ENCODE peak calls at places on chromosome 21, in ten cellular contexts. V is GM12865, A is spleen, Q is choroid plexus epithelial cell, B is left ventricle myocardium inferior, F is right atrium auricular region, N is upper lobe of right lung, M is foreskin fibroblast, C is IMR-90, R is heart right ventricle. O is an unnamed sample.

GRCh38 chr21:44495641-44496040 is 40.3 kb downstream of the LRRC3 start:
- DNase-seq in M (no peak), Q (no peak), C (no peak), V (no peak), R (no peak), B (no peak), A (no peak), F (no peak), N (no peak), O (no peak)

GRCh38 chr21:38308010-38308784 is 51.4 kb downstream of the KCNJ15 start:
- DNase-seq in C (peak; percentile 12), B (no peak), R (no peak), V (no peak), M (no peak), F (peak; percentile 70), A (no peak), N (no peak), Q (peak; percentile 66), O (no peak)

GRCh38 chr21:35521852-35522505 is 472.9 kb upstream of the RUNX1 start:
- DNase-seq in Q (no peak), F (no peak), R (no peak), C (no peak), A (no peak), M (no peak), N (no peak), B (no peak), V (no peak), O (no peak)

GRCh38 chr21:25929859-25930520 is 195.2 kb downstream of the GABPA start:
- DNase-seq in N (no peak), M (peak; percentile 66), V (no peak), B (no peak), F (no peak), C (peak; percentile 76), A (no peak), R (no peak), Q (peak; percentile 75), O (no peak)

GRCh38 chr21:21714396-21714795 is 716.2 kb downstream of the NCAM2 start:
- DNase-seq in M (peak; percentile 87), B (no peak), A (no peak), C (peak; percentile 82), F (no peak), Q (peak; percentile 84), V (no peak), N (no peak), R (no peak), O (peak; percentile 53)

GRCh38 chr21:25639922-25640670 is 1.0 kb downstream of the JAM2 start:
- DNase-seq in F (no peak), Q (no peak), A (peak; percentile 78), C (no peak), M (peak; percentile 39), R (peak; percentile 34), V (peak; percentile 16), B (peak; percentile 38), N (no peak), O (no peak)

GRCh38 chr21:36207577-36208320 is 51.1 kb downstream of the DOP1B start:
- DNase-seq in Q (peak; percentile 51), F (no peak), A (no peak), C (peak; percentile 81), N (no peak), R (no peak), V (peak; percentile 13), M (peak; percentile 73), B (no peak), O (no peak)

GRCh38 chr21:31098576-31099005 is 60.3 kb upstream of the KRTAP19-8 start:
- DNase-seq in B (peak; percentile 69), A (peak; percentile 87), M (peak; percentile 79), N (peak; percentile 78), R (peak; percentile 66), F (peak; percentile 79), C (peak; percentile 48), V (peak; percentile 73), Q (peak; percentile 72), O (no peak)

GRCh38 chr21:40548134-40548533 is 298.8 kb downstream of the DSCAM start:
- DNase-seq in V (no peak), A (no peak), C (no peak), F (no peak), R (no peak), M (no peak), Q (no peak), N (no peak), B (no peak), O (no peak)

GRCh38 chr21:35829014-35829525 is 231.3 kb downstream of the SETD4 start:
- DNase-seq in M (no peak), F (no peak), C (no peak), V (no peak), Q (no peak), N (no peak), R (no peak), A (no peak), B (no peak), O (no peak)

GRCh38 chr21:26389971-26390641 is 183.0 kb downstream of the CYYR1 start:
- DNase-seq in N (no peak), A (no peak), Q (peak; percentile 58), R (no peak), M (peak; percentile 84), B (no peak), V (peak; percentile 71), C (peak; percentile 21), F (no peak), O (no peak)

DNA sequence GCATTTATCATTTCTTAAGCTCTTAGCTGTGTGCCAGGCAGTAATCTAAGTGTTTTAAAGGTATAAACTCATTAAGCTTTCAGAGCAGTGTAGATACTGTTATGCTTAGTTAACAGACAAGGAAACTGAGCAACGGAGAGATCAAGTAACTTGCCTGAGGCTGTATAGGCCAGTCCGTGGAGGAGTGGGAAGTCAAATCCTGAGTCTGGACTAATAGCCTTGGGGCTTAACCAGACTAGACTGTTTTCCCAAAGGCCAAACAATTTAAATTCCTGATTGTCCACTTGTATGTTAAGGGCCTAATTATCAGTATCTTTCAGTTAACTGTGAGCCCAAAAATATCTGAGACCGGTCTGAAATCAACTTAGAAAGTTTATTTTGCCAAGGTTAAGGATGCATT is 2.6 kb downstream of the IFNAR1 start:
- DNase-seq in M (no peak), R (no peak), Q (no peak), F (no peak), A (no peak), B (no peak), V (no peak), N (no peak), C (no peak), O (no peak)
- TF ChIP-seq CTCF in M (no peak), R (no peak), Q (no peak), F (no peak), A (no peak), B (no peak), V (no peak), N (no peak), C (no peak), O (no peak)

DNA sequence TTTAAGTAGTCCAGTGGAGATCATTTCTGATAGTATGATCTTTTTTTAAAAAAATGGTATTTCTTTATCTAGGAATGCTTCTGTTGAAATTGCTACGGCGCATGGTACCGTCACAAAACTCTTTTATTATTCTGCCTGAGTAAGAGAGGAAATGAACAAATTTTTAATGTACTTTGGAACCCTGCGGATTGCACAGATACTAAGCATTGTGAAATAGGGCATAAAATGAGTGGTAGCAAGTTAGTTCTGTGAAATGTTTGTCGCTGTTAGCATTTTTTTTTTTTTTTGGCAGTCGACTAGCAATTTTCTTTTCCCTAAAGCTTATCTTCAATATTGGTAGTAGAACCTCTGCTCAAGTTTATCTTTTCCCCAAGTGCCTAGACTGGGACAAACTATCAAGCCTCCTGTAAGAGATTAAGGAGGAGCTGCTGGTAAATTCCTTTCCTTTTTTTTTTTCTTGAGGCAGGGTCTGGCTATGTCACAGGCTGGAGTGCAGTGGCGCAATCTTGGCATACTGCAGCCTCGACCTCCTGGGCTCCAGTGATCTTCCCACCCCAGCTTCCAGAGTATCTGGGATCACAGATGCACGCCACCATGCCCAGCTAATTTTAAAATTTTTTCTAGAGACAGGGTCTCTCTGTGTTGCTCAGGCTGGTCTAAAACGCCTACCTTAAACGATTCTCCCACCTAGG is 2.2 kb downstream of the ITSN1 start:
- DNase-seq in N (no peak), A (no peak), Q (peak; percentile 85), V (no peak), F (no peak), M (peak; percentile 77), R (no peak), B (no peak), C (peak; percentile 66), O (no peak)
- H3K4me3 ChIP-seq in N (peak overlapping the region; percentile 65), A (peak overlapping the region; percentile 98), Q (peak overlapping the region; percentile 70), V (no peak overlapping the region), F (peak overlapping the region; percentile 98), M (peak overlapping the region; percentile 69), R (peak overlapping the region; percentile 84), B (peak overlapping the region; percentile 92), C (peak overlapping the region; percentile 96), O (peak overlapping the region; percentile 74)

GRCh38 chr21:45700461-45700860 is 56.9 kb downstream of the PCBP3 start:
- DNase-seq in R (no peak), B (no peak), Q (no peak), C (no peak), M (peak; percentile 10), N (no peak), A (no peak), F (no peak), V (no peak), O (no peak)

GRCh38 chr21:45709696-45710268 is 66.3 kb downstream of the PCBP3 start:
- DNase-seq in F (no peak), M (no peak), V (no peak), A (no peak), N (no peak), Q (no peak), R (no peak), B (no peak), C (no peak), O (no peak)

GRCh38 chr21:45704311-45705108 is 61.0 kb downstream of the PCBP3 start:
- DNase-seq in N (no peak), Q (no peak), V (no peak), R (no peak), B (no peak), A (no peak), C (no peak), M (no peak), F (no peak), O (no peak)

GRCh38 chr21:45709127-45709526 is 65.6 kb downstream of the PCBP3 start:
- DNase-seq in V (no peak), M (peak; percentile 47), R (no peak), Q (peak; percentile 3), B (no peak), N (no peak), A (no peak), F (no peak), C (peak; percentile 30), O (no peak)

GRCh38 chr21:45706299-45706698 is 62.8 kb downstream of the PCBP3 start:
- DNase-seq in N (no peak), F (no peak), M (no peak), R (no peak), B (no peak), A (no peak), Q (no peak), C (no peak), V (no peak), O (no peak)
- TF ChIP-seq CTCF in N (no peak), F (no peak), M (no peak), R (no peak), B (no peak), A (no peak), Q (no peak), C (no peak), V (no peak), O (no peak)

DNA sequence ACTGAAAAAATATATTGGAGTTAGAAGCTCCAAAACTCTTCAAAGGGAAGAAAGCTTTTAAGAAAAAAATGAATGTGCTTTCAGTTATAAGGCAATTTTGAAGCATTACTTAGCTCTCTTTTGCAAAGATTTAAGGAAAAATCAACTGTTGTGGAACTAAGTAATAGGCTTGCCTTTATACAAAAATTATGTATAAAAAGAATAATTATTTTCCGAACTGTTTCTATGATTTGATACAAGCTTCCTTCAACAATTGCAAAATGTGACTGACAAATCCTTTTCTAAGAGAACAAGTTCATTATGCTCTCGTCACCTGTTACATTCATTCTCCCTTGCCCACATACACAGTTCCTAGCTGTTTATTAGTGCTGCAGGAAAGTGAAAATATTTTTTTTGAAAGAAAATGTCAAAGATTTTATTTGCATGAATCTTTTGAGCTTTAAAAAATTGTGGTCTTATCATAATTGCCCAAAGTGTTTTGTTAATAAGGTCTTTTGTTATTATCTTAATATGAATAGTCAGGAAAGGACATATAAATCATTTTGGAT is 466.2 kb downstream of the USP25 start:
- DNase-seq in C (no peak), N (no peak), V (no peak), F (no peak), Q (peak; percentile 40), B (no peak), M (peak; percentile 12), R (no peak), A (no peak), O (no peak)
- H3K4me3 ChIP-seq in C (no peak overlapping the region), N (peak overlapping the region; percentile 48), V (no peak overlapping the region), F (peak overlapping the region; percentile 48), Q (peak overlapping the region; percentile 56), B (peak overlapping the region; percentile 68), M (peak overlapping the region; percentile 61), R (peak overlapping the region; percentile 59), A (no peak overlapping the region), O (peak overlapping the region; percentile 30)